ENCODE peak calls at places on chromosomes 3 and 15, in six cellular contexts. V is neural crest cell, H is B cell, O is endothelial cell, U is RWPE1, Y is choroid plexus epithelial cell. T is an unnamed sample.

GRCh38 chr3:33883538-33884203 is 85.2 kb downstream of the PDCD6IP start:
- DNase-seq in H (peak), Y (peak), U (no peak), V (peak), O (peak), T (peak)

GRCh38 chr3:18575573-18575972 is 150.4 kb upstream of the SATB1 start:
- DNase-seq in O (no peak), U (no peak), V (no peak), Y (no peak), H (no peak), T (no peak)

GRCh38 chr3:142987080-142987700 is 14.2 kb upstream of the U2SURP start:
- DNase-seq in U (peak), V (no peak), O (no peak), Y (peak), H (peak), T (peak)

GRCh38 chr3:53939081-53939582 is 47.5 kb upstream of the SELENOK start:
- DNase-seq in H (no peak), O (no peak), Y (no peak), U (no peak), V (no peak), T (no peak)

GRCh38 chr15:94704421-94704820 is 473.1 kb downstream of the MCTP2 start:
- DNase-seq in Y (no peak), U (no peak), H (no peak), O (no peak), V (no peak), T (no peak)

GRCh38 chr3:177290633-177291032 is 93.4 kb upstream of the TBL1XR1 start:
- DNase-seq in Y (no peak), U (no peak), V (no peak), O (no peak), H (no peak), T (no peak)

GRCh38 chr3:20072422-20072821 is 32.2 kb downstream of the KAT2B start:
- DNase-seq in U (no peak), V (peak), Y (no peak), O (no peak), H (no peak), T (no peak)

GRCh38 chr3:178680489-178680888 is 144.3 kb downstream of the KCNMB2 start:
- DNase-seq in O (no peak), Y (no peak), U (no peak), V (no peak), H (no peak), T (no peak)

GRCh38 chr3:50183755-50184154 is 7.7 kb upstream of the GNAT1 start:
- DNase-seq in U (no peak), O (no peak), Y (no peak), H (no peak), V (no peak), T (no peak)

GRCh38 chr15:100723323-100723801 is 121.0 kb downstream of the ASB7 start:
- DNase-seq in V (no peak), U (no peak), H (no peak), O (no peak), Y (no peak), T (peak)

GRCh38 chr3:160756907-160757623 is 1.0 kb downstream of the PPM1L start:
- DNase-seq in H (peak), Y (no peak), U (no peak), O (peak), V (peak), T (peak)

GRCh38 chr3:87186631-87187159 is 40.4 kb upstream of the CHMP2B start:
- DNase-seq in H (no peak), Y (no peak), U (no peak), O (no peak), V (no peak), T (no peak)

GRCh38 chr3:184186184-184186901 is at the start of gene ABCF3:
- DNase-seq in H (no peak), Y (peak), V (no peak), O (no peak), U (no peak), T (no peak)

GRCh38 chr3:11914651-11915050 is 68.0 kb upstream of the TAMM41 start:
- DNase-seq in H (no peak), O (no peak), V (no peak), Y (no peak), U (no peak), T (no peak)

GRCh38 chr15:62066663-62067447 is at the start of gene C2CD4A:
- DNase-seq in O (peak), V (peak), U (peak), H (peak), Y (peak), T (peak)

GRCh38 chr3:38011111-38011510 is 18.3 kb downstream of the PLCD1 start:
- DNase-seq in Y (no peak), U (no peak), H (no peak), O (no peak), V (no peak), T (no peak)

GRCh38 chr3:31066999-31067398 is 172.5 kb upstream of the GADL1 start:
- DNase-seq in U (peak), O (no peak), Y (peak), V (no peak), H (no peak), T (no peak)

GRCh38 chr3:23201154-23201838 is 1.8 kb upstream of the UBE2E2 start:
- DNase-seq in U (no peak), H (no peak), O (no peak), Y (no peak), V (no peak), T (no peak)

GRCh38 chr15:34721157-34721801 is 33.5 kb downstream of the GJD2 start:
- DNase-seq in O (no peak), H (no peak), Y (no peak), U (no peak), V (no peak), T (no peak)

GRCh38 chr15:41417418-41417811 is 520 bp downstream of the RTF1 start:
- DNase-seq in V (no peak), Y (peak), O (no peak), H (no peak), U (peak), T (no peak)

GRCh38 chr15:78077860-78078187 is 313 bp upstream of the TBC1D2B start:
- DNase-seq in H (no peak), O (no peak), V (no peak), Y (peak), U (no peak), T (no peak)

GRCh38 chr3:38992117-38992779 is 59.5 kb downstream of the SCN11A start:
- DNase-seq in O (no peak), H (no peak), V (no peak), Y (peak), U (peak), T (no peak)

GRCh38 chr3:117306299-117306698 is 596.7 kb downstream of the TUSC7 start:
- DNase-seq in H (no peak), Y (no peak), V (no peak), O (no peak), U (no peak), T (no peak)

GRCh38 chr3:33439421-33440327 is 531 bp downstream of the UBP1 start:
- DNase-seq in O (peak), V (peak), H (peak), U (peak), Y (peak), T (peak)

GRCh38 chr15:32029409-32029861 is 880 bp upstream of the CHRNA7 start:
- DNase-seq in Y (no peak), H (no peak), U (no peak), V (peak), O (peak), T (no peak)

GRCh38 chr15:75785771-75786563 is 57.3 kb upstream of the UBE2Q2 start:
- DNase-seq in Y (peak), V (peak), O (peak), H (no peak), U (no peak), T (no peak)

GRCh38 chr3:56654460-56654859 is 28.6 kb downstream of the TASOR start:
- DNase-seq in V (no peak), O (no peak), U (no peak), Y (no peak), H (no peak), T (no peak)

GRCh38 chr3:172987268-172987667 is 153.8 kb downstream of the SPATA16 start:
- DNase-seq in Y (peak), U (peak), H (no peak), O (peak), V (no peak), T (no peak)

GRCh38 chr15:82044373-82045178 is 1.2 kb downstream of the MEX3B start:
- DNase-seq in Y (peak), O (peak), U (peak), V (peak), H (peak), T (peak)

GRCh38 chr3:137347817-137348368 is 390.1 kb downstream of the IL20RB start:
- DNase-seq in V (no peak), O (no peak), U (no peak), H (no peak), Y (no peak), T (no peak)

GRCh38 chr3:153614563-153614962 is 452.5 kb downstream of the RAP2B start:
- DNase-seq in Y (peak), U (peak), H (no peak), O (no peak), V (no peak), T (no peak)

GRCh38 chr3:143751643-143752178 is 96.6 kb downstream of the SLC9A9 start:
- DNase-seq in U (no peak), Y (no peak), O (no peak), V (no peak), H (peak), T (no peak)

GRCh38 chr3:189800436-189800835 is 169.2 kb downstream of the TP63 start:
- DNase-seq in Y (no peak), H (no peak), V (no peak), O (no peak), U (no peak), T (no peak)

GRCh38 chr15:94395626-94396025 is 164.3 kb downstream of the MCTP2 start:
- DNase-seq in V (no peak), Y (peak), O (no peak), H (no peak), U (no peak), T (no peak)

GRCh38 chr15:95148183-95148582 is 916.8 kb downstream of the MCTP2 start:
- DNase-seq in H (no peak), Y (no peak), V (no peak), O (no peak), U (no peak), T (no peak)

GRCh38 chr3:44442591-44443309 is 34.7 kb downstream of the ZNF445 start:
- DNase-seq in H (no peak), U (no peak), V (no peak), Y (no peak), O (no peak), T (no peak)

GRCh38 chr3:85939026-85939616 is 980.3 kb downstream of the CADM2 start:
- DNase-seq in V (no peak), H (no peak), O (no peak), U (no peak), Y (peak), T (no peak)

GRCh38 chr3:107132674-107133073 is 244.6 kb upstream of the CCDC54 start:
- DNase-seq in H (no peak), V (no peak), O (no peak), Y (no peak), U (no peak), T (no peak)

DNA sequence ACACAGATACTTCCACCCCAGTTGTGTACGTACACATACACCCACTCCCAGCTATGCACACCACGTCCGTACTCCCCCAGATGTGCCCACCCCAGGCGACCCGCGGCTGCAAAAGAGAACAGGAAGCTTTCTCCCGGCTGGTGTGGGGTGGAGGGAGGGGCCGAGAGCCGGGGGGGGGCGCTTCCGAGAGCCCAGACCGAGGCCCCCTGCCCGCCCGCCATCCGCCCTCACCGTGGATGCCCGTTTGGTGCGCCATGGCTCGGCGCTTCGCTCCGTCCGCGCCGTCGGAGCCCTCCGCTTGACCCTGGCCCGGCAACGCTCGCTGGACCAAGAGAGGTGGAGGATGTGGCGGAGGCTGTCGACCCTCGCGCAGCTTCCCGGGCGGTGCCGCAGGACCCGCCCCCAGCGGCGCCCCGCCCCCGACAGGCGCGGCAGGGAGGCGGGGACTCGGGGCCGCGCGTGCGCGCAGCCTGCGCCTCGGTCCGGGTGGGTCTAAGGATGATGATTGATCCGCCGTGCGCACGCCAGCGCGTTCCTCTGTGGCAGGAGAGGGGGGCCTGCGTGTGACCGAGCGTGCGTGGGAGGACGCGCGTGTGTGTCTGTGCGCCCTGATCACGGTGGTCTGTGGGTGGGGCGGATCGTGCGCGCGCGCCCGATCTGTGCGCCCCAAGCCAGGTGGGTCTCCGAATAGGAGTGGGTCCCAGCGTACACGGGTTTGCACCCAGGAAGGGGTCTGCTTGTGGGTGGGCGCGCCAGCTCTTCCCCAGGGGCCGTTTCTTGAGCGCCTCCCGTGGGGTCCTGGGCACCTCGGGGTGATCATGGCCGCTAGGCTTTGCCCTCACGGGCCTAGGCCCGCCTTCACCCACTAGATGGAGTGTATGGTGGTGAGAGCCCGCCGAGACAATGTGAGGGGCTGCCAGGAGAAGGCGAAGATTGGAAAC is at the start of gene TWF2:
- DNase-seq in V (peak), U (peak), H (peak), Y (peak), O (peak), T (peak)
- TF ChIP-seq CTCF in V (peak), U (peak), H (peak), Y (peak), O (no peak), T (peak)

DNA sequence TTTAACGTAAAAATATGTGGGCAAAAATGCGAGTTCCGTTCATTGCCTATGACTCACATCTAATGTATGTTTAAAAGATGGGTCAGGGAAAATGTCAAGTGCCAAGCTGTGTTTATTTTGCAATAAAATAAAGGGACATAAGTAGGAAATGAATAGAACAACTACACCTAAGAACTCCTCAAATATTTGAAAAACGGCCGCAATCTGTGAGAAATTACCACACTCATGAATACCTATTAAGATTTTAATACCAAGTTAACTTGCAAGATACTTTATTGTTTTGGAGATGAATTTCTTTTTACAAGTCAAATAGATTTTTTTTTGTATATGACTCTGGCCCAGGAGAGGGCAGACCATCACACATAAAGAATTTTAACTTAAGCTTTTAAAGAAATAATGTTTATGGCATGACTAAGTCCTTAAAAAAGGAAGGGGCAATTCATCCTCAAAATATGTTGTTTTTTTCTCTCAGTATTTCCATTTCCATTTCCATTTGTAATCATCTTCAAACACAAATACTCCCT is 152.7 kb downstream of the SUCNR1 start:
- DNase-seq in H (no peak), Y (peak), V (no peak), O (no peak), U (peak), T (no peak)
- TF ChIP-seq CTCF in H (no peak), Y (peak), V (no peak), O (no peak), U (peak), T (no peak)

GRCh38 chr3:10169000-10169496 is 4.3 kb downstream of the IRAK2 start:
- DNase-seq in V (no peak), O (no peak), Y (no peak), U (no peak), H (no peak), T (no peak)
- TF ChIP-seq CTCF in V (peak), O (no peak), Y (peak), U (no peak), H (no peak), T (no peak)

GRCh38 chr3:125058529-125058928 is 2.7 kb upstream of the HEG1 start:
- DNase-seq in H (no peak), O (no peak), V (no peak), U (no peak), Y (no peak), T (no peak)

GRCh38 chr3:125061646-125062045 is 5.8 kb upstream of the HEG1 start:
- DNase-seq in H (no peak), U (no peak), V (no peak), O (no peak), Y (no peak), T (no peak)

GRCh38 chr3:125058959-125059358 is 3.2 kb upstream of the HEG1 start:
- DNase-seq in H (no peak), Y (no peak), U (no peak), V (no peak), O (no peak), T (no peak)

GRCh38 chr3:125061170-125061569 is 5.4 kb upstream of the HEG1 start:
- DNase-seq in O (no peak), H (no peak), U (no peak), V (no peak), Y (peak), T (no peak)

DNA sequence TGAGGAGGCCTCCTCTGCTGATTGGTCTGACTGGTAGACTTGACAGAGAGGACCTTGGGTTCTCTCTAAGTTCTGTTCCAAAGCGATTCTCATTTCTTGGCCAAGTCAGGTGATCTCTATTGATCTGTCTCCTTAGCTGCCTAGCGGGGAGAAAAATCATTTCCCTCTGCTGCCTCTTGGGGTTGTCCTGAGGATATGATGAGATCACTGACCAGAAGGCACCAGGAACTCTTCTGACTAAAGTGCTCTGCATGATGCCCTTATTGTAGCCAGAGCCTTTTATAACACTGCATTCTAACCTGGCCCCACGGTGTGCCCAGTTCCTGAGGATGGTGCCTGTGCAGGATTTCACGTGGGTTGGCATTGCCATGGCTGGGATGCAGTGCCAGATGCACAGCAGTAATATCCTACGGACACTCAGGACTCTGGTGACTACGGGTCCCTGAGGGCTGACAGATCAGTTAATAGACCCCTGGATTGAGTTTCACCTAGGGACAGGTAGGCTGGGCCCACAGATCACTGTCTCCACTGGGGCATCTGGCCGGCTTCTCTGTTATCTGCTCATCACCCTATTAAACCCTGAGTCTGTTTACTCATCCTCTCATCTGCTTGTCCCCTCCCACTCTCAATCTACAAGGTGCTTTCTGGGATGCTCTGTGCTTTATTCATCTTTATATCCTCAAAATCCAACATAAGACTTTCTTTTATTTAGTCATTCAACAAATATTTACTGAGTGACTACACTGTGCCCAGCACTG is 3.9 kb upstream of the HEG1 start:
- DNase-seq in V (no peak), H (no peak), U (no peak), Y (peak), O (no peak), T (no peak)
- TF ChIP-seq CTCF in V (peak), H (no peak), U (no peak), Y (peak), O (no peak), T (no peak)

GRCh38 chr3:168964736-168965135 is 698.8 kb downstream of the MECOM start:
- DNase-seq in Y (no peak), H (no peak), O (no peak), V (no peak), U (no peak), T (no peak)

GRCh38 chr3:168956087-168956486 is 707.4 kb downstream of the MECOM start:
- DNase-seq in Y (no peak), U (no peak), O (no peak), H (no peak), V (no peak), T (no peak)

GRCh38 chr3:168961271-168961670 is 702.2 kb downstream of the MECOM start:
- DNase-seq in H (no peak), O (no peak), U (no peak), Y (no peak), V (no peak), T (no peak)

GRCh38 chr3:168959731-168960130 is 703.8 kb downstream of the MECOM start:
- DNase-seq in V (no peak), H (no peak), U (no peak), O (no peak), Y (no peak), T (no peak)
- TF ChIP-seq CTCF in V (no peak), H (no peak), U (no peak), O (no peak), Y (no peak), T (no peak)

DNA sequence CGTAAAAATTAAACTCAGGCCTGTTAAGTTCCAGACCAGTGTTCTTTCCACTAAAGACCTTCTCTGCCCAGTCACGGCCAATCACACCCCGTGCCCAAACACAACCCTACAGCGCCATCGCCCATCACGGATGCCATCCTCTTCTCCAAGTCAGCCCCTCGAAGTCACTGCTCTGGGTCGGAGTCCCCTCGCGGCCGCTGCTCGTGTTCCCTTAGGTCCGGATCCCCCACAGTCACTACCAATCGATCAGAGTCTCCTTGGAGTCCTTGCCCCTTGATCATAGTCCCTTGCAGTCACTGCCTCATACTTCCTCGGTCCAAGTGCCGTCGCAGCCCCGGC is 491 bp downstream of the PCYT1A start:
- DNase-seq in U (peak), V (no peak), H (no peak), O (no peak), Y (peak), T (no peak)
- TF ChIP-seq CTCF in U (no peak), V (peak), H (no peak), O (no peak), Y (no peak), T (no peak)